ENCODE peak calls at places on chromosomes 5 and 9, in six cellular contexts. R is stimulated activated naive B cell treated with anti-CD40 and anti-IgM and Interleukin-4, amounts not matched to agents 10 μg/mL and 1 μg/mL and 100 μg/mL, for 72 hours; E is activated CD4-positive, alpha-beta T cell treated with anti-CD3 and anti-CD28 coated beads for 4 hours; K is stimulated activated CD4-positive, alpha-beta T cell treated with anti-CD3 and anti-CD28 coated beads, TNF-alpha, amount 100 ng/mL, for 1 hour; S is nucleus accumbens; H is OCI-M1. O is an unnamed sample.

GRCh38 chr9:129281506-129282145 is 103.6 kb upstream of the IER5L start:
- DNase-seq in S (no peak), K (no peak), E (no peak), H (no peak), R (no peak), O (no peak)

GRCh38 chr5:179276838-179277395 is 68.3 kb downstream of the ADAMTS2 start:
- DNase-seq in E (no peak), R (no peak), K (no peak), H (no peak), S (no peak), O (no peak)

GRCh38 chr5:84437673-84438315 is 53.1 kb upstream of the EDIL3 start:
- DNase-seq in E (no peak), K (no peak), R (no peak), H (peak; percentile 72), S (no peak), O (no peak)

GRCh38 chr5:112412370-112412769 is 6.7 kb downstream of the EPB41L4A start:
- DNase-seq in K (no peak), H (no peak), R (no peak), S (no peak), E (no peak), O (no peak)

GRCh38 chr9:7097785-7098420 is 340.1 kb downstream of the KDM4C start:
- DNase-seq in K (no peak), R (no peak), S (no peak), E (no peak), H (no peak), O (no peak)

GRCh38 chr9:134666208-134666607 is 24.6 kb downstream of the COL5A1 start:
- DNase-seq in R (no peak), K (no peak), H (no peak), E (no peak), S (no peak), O (no peak)

GRCh38 chr5:36374275-36374862 is 72.7 kb upstream of the RANBP3L start:
- DNase-seq in K (no peak), E (no peak), R (no peak), S (no peak), H (no peak), O (no peak)

GRCh38 chr5:1108865-1109174 is 3.0 kb downstream of the SLC12A7 start:
- DNase-seq in H (no peak), R (no peak), K (no peak), S (no peak), E (no peak), O (no peak)

GRCh38 chr5:8984386-8984785 is 561.5 kb downstream of the SEMA5A start:
- DNase-seq in R (no peak), K (no peak), S (no peak), H (no peak), E (no peak), O (no peak)

GRCh38 chr5:78587775-78588291 is 60.7 kb downstream of the LHFPL2 start:
- DNase-seq in K (no peak), S (no peak), E (no peak), H (peak; percentile 96), R (no peak), O (no peak)

GRCh38 chr9:88818495-88819201 is 172.6 kb upstream of the S1PR3 start:
- DNase-seq in H (no peak), K (no peak), E (no peak), R (no peak), S (no peak), O (no peak)

GRCh38 chr5:14809369-14810144 is 62.0 kb downstream of the ANKH start:
- DNase-seq in H (peak; percentile 21), R (peak; percentile 79), E (peak; percentile 68), K (peak; percentile 38), S (peak; percentile 32), O (peak; percentile 8)

GRCh38 chr5:151585970-151586369 is 5.2 kb downstream of the FAT2 start:
- DNase-seq in E (no peak), K (no peak), R (no peak), H (no peak), S (no peak), O (no peak)

GRCh38 chr5:132184588-132184987 is 43.1 kb downstream of the P4HA2 start:
- DNase-seq in E (no peak), K (no peak), S (no peak), R (no peak), H (no peak), O (no peak)

GRCh38 chr5:141100243-141100805 is at the start of gene PCDHB3:
- DNase-seq in S (peak; percentile 4), E (no peak), H (peak; percentile 30), R (no peak), K (no peak), O (no peak)

GRCh38 chr5:65566505-65566904 is 3.4 kb downstream of the PPWD1 start:
- DNase-seq in S (no peak), E (no peak), K (no peak), R (no peak), H (no peak), O (no peak)

GRCh38 chr5:171858303-171858702 is 72.7 kb downstream of the SMIM23 start:
- DNase-seq in S (no peak), H (peak; percentile 56), K (no peak), E (no peak), R (no peak), O (no peak)

GRCh38 chr5:89374144-89374784 is 491.3 kb upstream of the MEF2C start:
- DNase-seq in H (no peak), R (no peak), S (no peak), E (no peak), K (no peak), O (no peak)

GRCh38 chr9:89701221-89701798 is 96.5 kb downstream of the GADD45G start:
- DNase-seq in R (peak; percentile 92), H (peak; percentile 35), K (peak; percentile 43), S (no peak), E (peak; percentile 79), O (peak; percentile 9)

GRCh38 chr9:70609542-70610286 is 195.3 kb upstream of the KLF9 start:
- DNase-seq in H (no peak), S (no peak), R (no peak), K (no peak), E (no peak), O (no peak)

GRCh38 chr9:20524776-20525175 is 97.5 kb downstream of the MLLT3 start:
- DNase-seq in S (no peak), H (peak; percentile 13), R (no peak), K (no peak), E (no peak), O (no peak)

GRCh38 chr5:176837707-176838115 is 27.4 kb downstream of the UNC5A start:
- DNase-seq in S (peak; percentile 30), H (peak; percentile 92), E (peak; percentile 39), K (peak; percentile 8), R (peak; percentile 43), O (peak; percentile 48)

GRCh38 chr5:61603211-61603908 is 271.3 kb downstream of the ZSWIM6 start:
- DNase-seq in K (no peak), S (peak; percentile 64), R (no peak), E (no peak), H (no peak), O (no peak)

GRCh38 chr5:69484891-69485290 is 7.7 kb upstream of the OCLN start:
- DNase-seq in K (no peak), E (no peak), R (no peak), H (no peak), S (no peak), O (no peak)

GRCh38 chr9:36101916-36102741 is 34.4 kb upstream of the GLIPR2 start:
- DNase-seq in K (no peak), R (no peak), H (peak; percentile 40), E (no peak), S (no peak), O (no peak)

GRCh38 chr9:17614929-17615328 is 36.1 kb downstream of the SH3GL2 start:
- DNase-seq in E (no peak), H (no peak), K (no peak), R (no peak), S (no peak), O (no peak)

GRCh38 chr5:62314431-62314830 is 8.4 kb downstream of the KIF2A start:
- DNase-seq in H (no peak), E (no peak), S (no peak), R (no peak), K (no peak), O (no peak)